ENCODE peak calls at places on chromosomes 2 and 18, in six cellular contexts. One of them, this sample, is unnamed.

GRCh38 chr2:226794751-226795171 is 4.9 kb downstream of the IRS1 start:
- DNase-seq in HCT116: no peak
- DNase-seq in upper lobe of right lung: no peak
- DNase-seq in endothelial cell: no peak
- DNase-seq in ovary: peak; percentile 50
- DNase-seq in amniotic stem cell: no peak
- DNase-seq in this sample: no peak

GRCh38 chr2:156687715-156688114 is 251.5 kb downstream of the GPD2 start:
- DNase-seq in HCT116: no peak
- DNase-seq in upper lobe of right lung: no peak
- DNase-seq in endothelial cell: no peak
- DNase-seq in ovary: no peak
- DNase-seq in amniotic stem cell: no peak
- DNase-seq in this sample: no peak

GRCh38 chr2:226798422-226799210 is 1.0 kb downstream of the IRS1 start:
- DNase-seq in HCT116: no peak
- DNase-seq in upper lobe of right lung: peak; percentile 77
- DNase-seq in endothelial cell: peak; percentile 34
- DNase-seq in ovary: peak; percentile 76
- DNase-seq in amniotic stem cell: no peak
- DNase-seq in this sample: no peak

GRCh38 chr18:11357678-11358077 is 208.3 kb upstream of the PIEZO2 start:
- DNase-seq in HCT116: no peak
- DNase-seq in upper lobe of right lung: no peak
- DNase-seq in endothelial cell: no peak
- DNase-seq in ovary: no peak
- DNase-seq in amniotic stem cell: no peak
- DNase-seq in this sample: no peak

GRCh38 chr2:235021752-235022151 is 69.9 kb downstream of the SH3BP4 start:
- DNase-seq in HCT116: no peak
- DNase-seq in upper lobe of right lung: no peak
- DNase-seq in endothelial cell: no peak
- DNase-seq in ovary: no peak
- DNase-seq in amniotic stem cell: peak; percentile 77
- DNase-seq in this sample: no peak

GRCh38 chr2:236679906-236680305 is 110.3 kb downstream of the ACKR3 start:
- DNase-seq in HCT116: no peak
- DNase-seq in upper lobe of right lung: no peak
- DNase-seq in endothelial cell: no peak
- DNase-seq in ovary: no peak
- DNase-seq in amniotic stem cell: peak; percentile 29
- DNase-seq in this sample: no peak

GRCh38 chr2:28956415-28956826 is 24.7 kb upstream of the TOGARAM2 start:
- DNase-seq in HCT116: peak; percentile 18
- DNase-seq in upper lobe of right lung: no peak
- DNase-seq in endothelial cell: peak; percentile 66
- DNase-seq in ovary: no peak
- DNase-seq in amniotic stem cell: no peak
- DNase-seq in this sample: no peak

GRCh38 chr2:217954469-217954868 is 48.3 kb downstream of the TNS1 start:
- DNase-seq in HCT116: no peak
- DNase-seq in upper lobe of right lung: peak; percentile 69
- DNase-seq in endothelial cell: no peak
- DNase-seq in ovary: peak; percentile 39
- DNase-seq in amniotic stem cell: no peak
- DNase-seq in this sample: no peak

GRCh38 chr2:219823566-219823965 is 196.1 kb downstream of the SLC4A3 start:
- DNase-seq in HCT116: no peak
- DNase-seq in upper lobe of right lung: no peak
- DNase-seq in endothelial cell: no peak
- DNase-seq in ovary: no peak
- DNase-seq in amniotic stem cell: no peak
- DNase-seq in this sample: no peak

GRCh38 chr2:239264838-239265651 is 135.8 kb downstream of the HDAC4 start:
- DNase-seq in HCT116: peak; percentile 56
- DNase-seq in upper lobe of right lung: peak; percentile 71
- DNase-seq in endothelial cell: no peak
- DNase-seq in ovary: peak; percentile 44
- DNase-seq in amniotic stem cell: no peak
- DNase-seq in this sample: no peak

GRCh38 chr2:40363631-40364030 is 88.3 kb downstream of the SLC8A1 start:
- DNase-seq in HCT116: no peak
- DNase-seq in upper lobe of right lung: no peak
- DNase-seq in endothelial cell: no peak
- DNase-seq in ovary: no peak
- DNase-seq in amniotic stem cell: no peak
- DNase-seq in this sample: no peak

GRCh38 chr2:105771841-105772240 is 27.1 kb downstream of the NCK2 start:
- DNase-seq in HCT116: no peak
- DNase-seq in upper lobe of right lung: no peak
- DNase-seq in endothelial cell: peak; percentile 38
- DNase-seq in ovary: no peak
- DNase-seq in amniotic stem cell: no peak
- DNase-seq in this sample: no peak

GRCh38 chr2:230666885-230667712 is 45.5 kb upstream of the CAB39 start:
- DNase-seq in HCT116: no peak
- DNase-seq in upper lobe of right lung: no peak
- DNase-seq in endothelial cell: no peak
- DNase-seq in ovary: no peak
- DNase-seq in amniotic stem cell: no peak
- DNase-seq in this sample: no peak

GRCh38 chr2:216987176-216987809 is 127.4 kb upstream of the TNP1 start:
- DNase-seq in HCT116: no peak
- DNase-seq in upper lobe of right lung: no peak
- DNase-seq in endothelial cell: no peak
- DNase-seq in ovary: no peak
- DNase-seq in amniotic stem cell: no peak
- DNase-seq in this sample: no peak

GRCh38 chr18:34299828-34300227 is 75.1 kb upstream of the NOL4 start:
- DNase-seq in HCT116: no peak
- DNase-seq in upper lobe of right lung: no peak
- DNase-seq in endothelial cell: no peak
- DNase-seq in ovary: no peak
- DNase-seq in amniotic stem cell: no peak
- DNase-seq in this sample: no peak

GRCh38 chr18:51275712-51276473 is 78.4 kb upstream of the MEX3C start:
- DNase-seq in HCT116: no peak
- DNase-seq in upper lobe of right lung: no peak
- DNase-seq in endothelial cell: no peak
- DNase-seq in ovary: peak; percentile 55
- DNase-seq in amniotic stem cell: no peak
- DNase-seq in this sample: no peak

GRCh38 chr2:150293771-150294170 is 193.7 kb downstream of the RND3 start:
- DNase-seq in HCT116: no peak
- DNase-seq in upper lobe of right lung: no peak
- DNase-seq in endothelial cell: no peak
- DNase-seq in ovary: no peak
- DNase-seq in amniotic stem cell: no peak
- DNase-seq in this sample: no peak

GRCh38 chr2:96438589-96438988 is 66.6 kb downstream of the NEURL3 start:
- DNase-seq in HCT116: no peak
- DNase-seq in upper lobe of right lung: no peak
- DNase-seq in endothelial cell: no peak
- DNase-seq in ovary: no peak
- DNase-seq in amniotic stem cell: no peak
- DNase-seq in this sample: no peak

GRCh38 chr2:234770081-234770506 is 181.7 kb upstream of the SH3BP4 start:
- DNase-seq in HCT116: no peak
- DNase-seq in upper lobe of right lung: no peak
- DNase-seq in endothelial cell: no peak
- DNase-seq in ovary: peak; percentile 56
- DNase-seq in amniotic stem cell: no peak
- DNase-seq in this sample: no peak

GRCh38 chr18:25674183-25674582 is 322.2 kb upstream of the ZNF521 start:
- DNase-seq in HCT116: no peak
- DNase-seq in upper lobe of right lung: no peak
- DNase-seq in endothelial cell: no peak
- DNase-seq in ovary: no peak
- DNase-seq in amniotic stem cell: no peak
- DNase-seq in this sample: no peak

GRCh38 chr2:43100883-43101662 is 125.3 kb downstream of the ZFP36L2 start:
- DNase-seq in HCT116: no peak
- DNase-seq in upper lobe of right lung: no peak
- DNase-seq in endothelial cell: peak; percentile 26
- DNase-seq in ovary: peak; percentile 82
- DNase-seq in amniotic stem cell: no peak
- DNase-seq in this sample: peak; percentile 92

GRCh38 chr2:67772216-67773180 is 290.3 kb downstream of the C1D start:
- DNase-seq in HCT116: no peak
- DNase-seq in upper lobe of right lung: no peak
- DNase-seq in endothelial cell: no peak
- DNase-seq in ovary: no peak
- DNase-seq in amniotic stem cell: no peak
- DNase-seq in this sample: no peak

GRCh38 chr2:47172922-47173695 is 18.0 kb upstream of the STPG4 start:
- DNase-seq in HCT116: no peak
- DNase-seq in upper lobe of right lung: no peak
- DNase-seq in endothelial cell: no peak
- DNase-seq in ovary: no peak
- DNase-seq in amniotic stem cell: no peak
- DNase-seq in this sample: no peak

GRCh38 chr2:183995632-183996031 is 602.7 kb upstream of the ZNF804A start:
- DNase-seq in HCT116: no peak
- DNase-seq in upper lobe of right lung: no peak
- DNase-seq in endothelial cell: no peak
- DNase-seq in ovary: no peak
- DNase-seq in amniotic stem cell: no peak
- DNase-seq in this sample: no peak

GRCh38 chr2:62424899-62425298 is 81.1 kb downstream of the TMEM17 start:
- DNase-seq in HCT116: no peak
- DNase-seq in upper lobe of right lung: no peak
- DNase-seq in endothelial cell: no peak
- DNase-seq in ovary: no peak
- DNase-seq in amniotic stem cell: no peak
- DNase-seq in this sample: no peak

GRCh38 chr18:59881728-59882685 is 17.8 kb upstream of the PMAIP1 start:
- DNase-seq in HCT116: no peak
- DNase-seq in upper lobe of right lung: no peak
- DNase-seq in endothelial cell: peak; percentile 25
- DNase-seq in ovary: no peak
- DNase-seq in amniotic stem cell: no peak
- DNase-seq in this sample: no peak

GRCh38 chr2:48607307-48608014 is 10.2 kb upstream of the GTF2A1L start:
- DNase-seq in HCT116: peak; percentile 68
- DNase-seq in upper lobe of right lung: no peak
- DNase-seq in endothelial cell: no peak
- DNase-seq in ovary: no peak
- DNase-seq in amniotic stem cell: no peak
- DNase-seq in this sample: no peak

GRCh38 chr2:12766421-12766879 is 49.7 kb downstream of the TRIB2 start:
- DNase-seq in HCT116: no peak
- DNase-seq in upper lobe of right lung: no peak
- DNase-seq in endothelial cell: no peak
- DNase-seq in ovary: no peak
- DNase-seq in amniotic stem cell: no peak
- DNase-seq in this sample: no peak

GRCh38 chr2:145764631-145765030 is 1244.7 kb upstream of the ZEB2 start:
- DNase-seq in HCT116: no peak
- DNase-seq in upper lobe of right lung: no peak
- DNase-seq in endothelial cell: no peak
- DNase-seq in ovary: peak; percentile 46
- DNase-seq in amniotic stem cell: no peak
- DNase-seq in this sample: no peak

GRCh38 chr2:177604291-177605065 is 211.9 kb downstream of the AGPS start:
- DNase-seq in HCT116: peak; percentile 53
- DNase-seq in upper lobe of right lung: no peak
- DNase-seq in endothelial cell: peak; percentile 50
- DNase-seq in ovary: no peak
- DNase-seq in amniotic stem cell: peak; percentile 45
- DNase-seq in this sample: no peak

GRCh38 chr2:228318218-228318617 is 136.7 kb upstream of the SPHKAP start:
- DNase-seq in HCT116: peak; percentile 27
- DNase-seq in upper lobe of right lung: no peak
- DNase-seq in endothelial cell: peak; percentile 64
- DNase-seq in ovary: no peak
- DNase-seq in amniotic stem cell: no peak
- DNase-seq in this sample: no peak

GRCh38 chr18:61635901-61636528 is 256.8 kb downstream of the RNF152 start:
- DNase-seq in HCT116: peak; percentile 29
- DNase-seq in upper lobe of right lung: peak; percentile 59
- DNase-seq in endothelial cell: peak; percentile 55
- DNase-seq in ovary: peak; percentile 53
- DNase-seq in amniotic stem cell: peak; percentile 3
- DNase-seq in this sample: peak; percentile 20

GRCh38 chr2:119349289-119349688 is 17.3 kb downstream of the C2orf76 start:
- DNase-seq in HCT116: no peak
- DNase-seq in upper lobe of right lung: no peak
- DNase-seq in endothelial cell: no peak
- DNase-seq in ovary: no peak
- DNase-seq in amniotic stem cell: no peak
- DNase-seq in this sample: no peak

GRCh38 chr2:32058130-32058529 is 5.2 kb upstream of the SPAST start:
- DNase-seq in HCT116: no peak
- DNase-seq in upper lobe of right lung: no peak
- DNase-seq in endothelial cell: no peak
- DNase-seq in ovary: no peak
- DNase-seq in amniotic stem cell: no peak
- DNase-seq in this sample: no peak

GRCh38 chr2:199975297-199975895 is 20.0 kb downstream of the MAIP1 start:
- DNase-seq in HCT116: peak; percentile 19
- DNase-seq in upper lobe of right lung: no peak
- DNase-seq in endothelial cell: no peak
- DNase-seq in ovary: no peak
- DNase-seq in amniotic stem cell: no peak
- DNase-seq in this sample: no peak

GRCh38 chr2:205496370-205496769 is 185.9 kb upstream of the NRP2 start:
- DNase-seq in HCT116: no peak
- DNase-seq in upper lobe of right lung: no peak
- DNase-seq in endothelial cell: no peak
- DNase-seq in ovary: no peak
- DNase-seq in amniotic stem cell: no peak
- DNase-seq in this sample: no peak

GRCh38 chr2:221018262-221018661 is 553.8 kb downstream of the EPHA4 start:
- DNase-seq in HCT116: no peak
- DNase-seq in upper lobe of right lung: no peak
- DNase-seq in endothelial cell: no peak
- DNase-seq in ovary: no peak
- DNase-seq in amniotic stem cell: no peak
- DNase-seq in this sample: no peak

GRCh38 chr18:59109375-59109774 is 30.3 kb upstream of the SEC11C start:
- DNase-seq in HCT116: no peak
- DNase-seq in upper lobe of right lung: no peak
- DNase-seq in endothelial cell: no peak
- DNase-seq in ovary: no peak
- DNase-seq in amniotic stem cell: no peak
- DNase-seq in this sample: no peak